ENCODE peak calls at places on chromosomes 3 and 15, in nine cellular contexts. O, E, F, X, L, G, U, W and Q are unnamed samples.

GRCh38 chr15:85005744-85006143 is 24.1 kb downstream of the PDE8A start:
- DNase-seq in G (no peak), F (no peak), O (no peak), W (no peak), X (no peak), L (no peak), E (no peak), U (no peak), Q (no peak)

GRCh38 chr15:98684995-98685525 is 36.7 kb downstream of the IGF1R start:
- DNase-seq in E (no peak), X (peak; percentile 28), W (no peak), G (no peak), O (no peak), L (no peak), F (no peak), U (no peak), Q (no peak)

GRCh38 chr3:169147246-169148008 is 516.1 kb downstream of the MECOM start:
- DNase-seq in E (peak; percentile 38), W (peak; percentile 85), L (peak; percentile 52), O (no peak), U (peak; percentile 90), G (peak; percentile 86), F (no peak), X (peak; percentile 61), Q (peak; percentile 51)

GRCh38 chr15:25066708-25067107 is 111.9 kb downstream of the SNRPN start:
- DNase-seq in G (no peak), O (no peak), F (no peak), W (no peak), X (no peak), U (no peak), E (no peak), L (no peak), Q (no peak)

GRCh38 chr3:129224984-129225393 is 24.4 kb upstream of the COPG1 start:
- DNase-seq in O (peak; percentile 58), L (peak; percentile 35), E (peak; percentile 91), W (peak; percentile 88), X (peak; percentile 69), F (peak; percentile 65), G (peak; percentile 82), U (no peak), Q (peak; percentile 86)

GRCh38 chr3:57451150-57451846 is 92.8 kb downstream of the DNAH12 start:
- DNase-seq in U (peak; percentile 3), O (no peak), L (no peak), G (no peak), E (no peak), X (no peak), F (no peak), W (no peak), Q (no peak)

GRCh38 chr3:102933377-102933776 is 498.6 kb downstream of the ZPLD1 start:
- DNase-seq in U (no peak), F (no peak), X (no peak), E (no peak), O (no peak), L (no peak), W (no peak), G (no peak), Q (no peak)

GRCh38 chr3:38314767-38315487 is 31.7 kb upstream of the XYLB start:
- DNase-seq in O (no peak), L (no peak), W (no peak), X (no peak), G (no peak), U (no peak), F (no peak), E (no peak), Q (no peak)

GRCh38 chr15:70258369-70259029 is 160.8 kb upstream of the TLE3 start:
- DNase-seq in W (peak; percentile 11), G (no peak), U (no peak), X (no peak), E (no peak), O (no peak), L (no peak), F (no peak), Q (peak; percentile 24)

GRCh38 chr3:114178770-114179368 is at the start of gene DRD3:
- DNase-seq in O (no peak), F (peak; percentile 54), G (peak; percentile 21), E (peak; percentile 22), U (peak; percentile 60), L (peak; percentile 58), X (peak; percentile 44), W (peak; percentile 57), Q (no peak)